ENCODE peak calls at places on chromosomes 3 and 15, in five cellular contexts. One of them, this sample, is unnamed.

GRCh38 chr3:12436514-12437222 is 47.6 kb upstream of the TSEN2 start:
- DNase-seq in A172: peak
- DNase-seq in uterus: peak
- DNase-seq in NCI-H1092 treated with DMSO at 0.1 percent for 48 hours: no peak
- DNase-seq in activated T-helper 9 cell treated with anti-CD3 and anti-CD28 coated beads, Interleukin-2, amount 50 U/mL, for 16 hours: no peak
- DNase-seq in this sample: no peak

GRCh38 chr15:29134239-29134638 is 135.4 kb downstream of the NSMCE3 start:
- DNase-seq in uterus: no peak
- DNase-seq in NCI-H1092 treated with DMSO at 0.1 percent for 48 hours: no peak
- DNase-seq in A172: no peak
- DNase-seq in activated T-helper 9 cell treated with anti-CD3 and anti-CD28 coated beads, Interleukin-2, amount 50 U/mL, for 16 hours: no peak
- DNase-seq in this sample: no peak

GRCh38 chr3:151837057-151837456 is 23.1 kb downstream of the AADAC start:
- DNase-seq in A172: peak
- DNase-seq in activated T-helper 9 cell treated with anti-CD3 and anti-CD28 coated beads, Interleukin-2, amount 50 U/mL, for 16 hours: no peak
- DNase-seq in NCI-H1092 treated with DMSO at 0.1 percent for 48 hours: no peak
- DNase-seq in uterus: no peak
- DNase-seq in this sample: peak

GRCh38 chr3:126510323-126510910 is 7.2 kb downstream of the UROC1 start:
- DNase-seq in A172: no peak
- DNase-seq in uterus: no peak
- DNase-seq in activated T-helper 9 cell treated with anti-CD3 and anti-CD28 coated beads, Interleukin-2, amount 50 U/mL, for 16 hours: no peak
- DNase-seq in NCI-H1092 treated with DMSO at 0.1 percent for 48 hours: no peak
- DNase-seq in this sample: no peak

GRCh38 chr3:145678401-145678800 is 482.6 kb downstream of the PLOD2 start:
- DNase-seq in uterus: no peak
- DNase-seq in A172: peak
- DNase-seq in activated T-helper 9 cell treated with anti-CD3 and anti-CD28 coated beads, Interleukin-2, amount 50 U/mL, for 16 hours: no peak
- DNase-seq in NCI-H1092 treated with DMSO at 0.1 percent for 48 hours: no peak
- DNase-seq in this sample: no peak

GRCh38 chr15:100703032-100703578 is 100.7 kb downstream of the ASB7 start:
- DNase-seq in A172: no peak
- DNase-seq in NCI-H1092 treated with DMSO at 0.1 percent for 48 hours: no peak
- DNase-seq in activated T-helper 9 cell treated with anti-CD3 and anti-CD28 coated beads, Interleukin-2, amount 50 U/mL, for 16 hours: no peak
- DNase-seq in uterus: peak
- DNase-seq in this sample: no peak

GRCh38 chr15:82064824-82065223 is 19.0 kb upstream of the MEX3B start:
- DNase-seq in activated T-helper 9 cell treated with anti-CD3 and anti-CD28 coated beads, Interleukin-2, amount 50 U/mL, for 16 hours: no peak
- DNase-seq in uterus: no peak
- DNase-seq in NCI-H1092 treated with DMSO at 0.1 percent for 48 hours: no peak
- DNase-seq in A172: peak
- DNase-seq in this sample: no peak

GRCh38 chr15:84914351-84914750 is 29.9 kb downstream of the SLC28A1 start:
- DNase-seq in A172: no peak
- DNase-seq in activated T-helper 9 cell treated with anti-CD3 and anti-CD28 coated beads, Interleukin-2, amount 50 U/mL, for 16 hours: no peak
- DNase-seq in uterus: no peak
- DNase-seq in NCI-H1092 treated with DMSO at 0.1 percent for 48 hours: no peak
- DNase-seq in this sample: no peak

GRCh38 chr15:40598672-40599071 is 4.6 kb downstream of the KNL1 start:
- DNase-seq in uterus: no peak
- DNase-seq in A172: no peak
- DNase-seq in NCI-H1092 treated with DMSO at 0.1 percent for 48 hours: no peak
- DNase-seq in activated T-helper 9 cell treated with anti-CD3 and anti-CD28 coated beads, Interleukin-2, amount 50 U/mL, for 16 hours: no peak
- DNase-seq in this sample: no peak

GRCh38 chr3:14330508-14330907 is 71.9 kb upstream of the SLC6A6 start:
- DNase-seq in uterus: no peak
- DNase-seq in activated T-helper 9 cell treated with anti-CD3 and anti-CD28 coated beads, Interleukin-2, amount 50 U/mL, for 16 hours: no peak
- DNase-seq in NCI-H1092 treated with DMSO at 0.1 percent for 48 hours: no peak
- DNase-seq in A172: no peak
- DNase-seq in this sample: no peak

GRCh38 chr3:112815981-112816380 is 30.7 kb downstream of the CD200R1L start:
- DNase-seq in A172: no peak
- DNase-seq in NCI-H1092 treated with DMSO at 0.1 percent for 48 hours: no peak
- DNase-seq in uterus: no peak
- DNase-seq in activated T-helper 9 cell treated with anti-CD3 and anti-CD28 coated beads, Interleukin-2, amount 50 U/mL, for 16 hours: no peak
- DNase-seq in this sample: no peak

GRCh38 chr3:45125550-45126026 is 20.6 kb downstream of the CDCP1 start:
- DNase-seq in uterus: no peak
- DNase-seq in A172: peak
- DNase-seq in activated T-helper 9 cell treated with anti-CD3 and anti-CD28 coated beads, Interleukin-2, amount 50 U/mL, for 16 hours: no peak
- DNase-seq in NCI-H1092 treated with DMSO at 0.1 percent for 48 hours: no peak
- DNase-seq in this sample: no peak

GRCh38 chr3:173019378-173019777 is 121.7 kb downstream of the SPATA16 start:
- DNase-seq in activated T-helper 9 cell treated with anti-CD3 and anti-CD28 coated beads, Interleukin-2, amount 50 U/mL, for 16 hours: no peak
- DNase-seq in A172: no peak
- DNase-seq in uterus: no peak
- DNase-seq in NCI-H1092 treated with DMSO at 0.1 percent for 48 hours: no peak
- DNase-seq in this sample: no peak

This sample was measured in Kasumi-1.